ENCODE peak calls at places on chromosomes 11 and 22, in four cellular contexts. One of them, this sample, is unnamed.

GRCh38 chr11:5553347-5553746 is 5.0 kb upstream of the OR52H1 start:
- DNase-seq in memory B cell: no peak
- DNase-seq in T1000: no peak
- DNase-seq in CD8-positive, alpha-beta memory T cell: no peak
- DNase-seq in this sample: no peak

GRCh38 chr11:68038718-68039525 is at the start of gene TCIRG1:
- DNase-seq in memory B cell: no peak
- DNase-seq in CD8-positive, alpha-beta memory T cell: peak; percentile 58
- DNase-seq in T1000: peak; percentile 53
- DNase-seq in this sample: peak; percentile 96

GRCh38 chr11:94912806-94913205 is 60.5 kb downstream of the CWC15 start:
- DNase-seq in CD8-positive, alpha-beta memory T cell: no peak
- DNase-seq in memory B cell: no peak
- DNase-seq in T1000: no peak
- DNase-seq in this sample: no peak

GRCh38 chr11:71307811-71308645 is 55.7 kb upstream of the SHANK2 start:
- DNase-seq in T1000: no peak
- DNase-seq in memory B cell: no peak
- DNase-seq in CD8-positive, alpha-beta memory T cell: no peak
- DNase-seq in this sample: peak; percentile 44

GRCh38 chr22:49585695-49586243 is 241.9 kb downstream of the BRD1 start:
- DNase-seq in T1000: no peak
- DNase-seq in CD8-positive, alpha-beta memory T cell: no peak
- DNase-seq in memory B cell: no peak
- DNase-seq in this sample: peak; percentile 41

GRCh38 chr11:69037074-69037473 is 11.7 kb upstream of the TPCN2 start:
- DNase-seq in CD8-positive, alpha-beta memory T cell: no peak
- DNase-seq in T1000: no peak
- DNase-seq in memory B cell: no peak
- DNase-seq in this sample: no peak

GRCh38 chr11:61730222-61730994 is 22.0 kb upstream of the MYRF start:
- DNase-seq in memory B cell: no peak
- DNase-seq in T1000: peak; percentile 18
- DNase-seq in CD8-positive, alpha-beta memory T cell: no peak
- DNase-seq in this sample: peak; percentile 89

GRCh38 chr11:67268036-67268683 is 1.9 kb downstream of the GRK2 start:
- DNase-seq in memory B cell: peak; percentile 54
- DNase-seq in CD8-positive, alpha-beta memory T cell: peak; percentile 59
- DNase-seq in T1000: no peak
- DNase-seq in this sample: no peak

GRCh38 chr11:60785806-60786361 is 751 bp downstream of the MS4A10 start:
- DNase-seq in CD8-positive, alpha-beta memory T cell: no peak
- DNase-seq in memory B cell: no peak
- DNase-seq in T1000: no peak
- DNase-seq in this sample: no peak

GRCh38 chr11:125351045-125351867 is 144.8 kb downstream of the FEZ1 start:
- DNase-seq in memory B cell: no peak
- DNase-seq in CD8-positive, alpha-beta memory T cell: no peak
- DNase-seq in T1000: no peak
- DNase-seq in this sample: no peak

GRCh38 chr11:28659716-28660348 is 551.6 kb downstream of the METTL15 start:
- DNase-seq in memory B cell: no peak
- DNase-seq in CD8-positive, alpha-beta memory T cell: no peak
- DNase-seq in T1000: no peak
- DNase-seq in this sample: no peak

GRCh38 chr11:67640021-67640757 is 626 bp upstream of the TBX10 start:
- DNase-seq in CD8-positive, alpha-beta memory T cell: peak; percentile 46
- DNase-seq in memory B cell: peak; percentile 60
- DNase-seq in T1000: no peak
- DNase-seq in this sample: peak; percentile 72

GRCh38 chr11:128548655-128549255 is 38.6 kb downstream of the ETS1 start:
- DNase-seq in CD8-positive, alpha-beta memory T cell: no peak
- DNase-seq in memory B cell: no peak
- DNase-seq in T1000: no peak
- DNase-seq in this sample: peak; percentile 68

GRCh38 chr11:116648229-116649174 is 124.3 kb downstream of the BUD13 start:
- DNase-seq in CD8-positive, alpha-beta memory T cell: no peak
- DNase-seq in T1000: no peak
- DNase-seq in memory B cell: no peak
- DNase-seq in this sample: peak; percentile 40

GRCh38 chr11:92846542-92847125 is 122.8 kb upstream of the MTNR1B start:
- DNase-seq in memory B cell: no peak
- DNase-seq in CD8-positive, alpha-beta memory T cell: no peak
- DNase-seq in T1000: no peak
- DNase-seq in this sample: no peak

GRCh38 chr11:103987631-103988594 is 48.5 kb upstream of the DDI1 start:
- DNase-seq in memory B cell: no peak
- DNase-seq in CD8-positive, alpha-beta memory T cell: no peak
- DNase-seq in T1000: peak; percentile 1
- DNase-seq in this sample: no peak

GRCh38 chr11:8832571-8833260 is 78.3 kb upstream of the AKIP1 start:
- DNase-seq in memory B cell: no peak
- DNase-seq in T1000: no peak
- DNase-seq in CD8-positive, alpha-beta memory T cell: no peak
- DNase-seq in this sample: peak; percentile 97

GRCh38 chr11:6654281-6655019 is 1.2 kb downstream of the DCHS1 start:
- DNase-seq in memory B cell: no peak
- DNase-seq in CD8-positive, alpha-beta memory T cell: no peak
- DNase-seq in T1000: no peak
- DNase-seq in this sample: no peak

GRCh38 chr11:47587733-47588326 is 1.4 kb downstream of the FAM180B start:
- DNase-seq in T1000: no peak
- DNase-seq in CD8-positive, alpha-beta memory T cell: no peak
- DNase-seq in memory B cell: no peak
- DNase-seq in this sample: no peak

GRCh38 chr11:46845440-46845739 is 690 bp downstream of the CKAP5 start:
- DNase-seq in memory B cell: no peak
- DNase-seq in CD8-positive, alpha-beta memory T cell: no peak
- DNase-seq in T1000: no peak
- DNase-seq in this sample: no peak

GRCh38 chr11:62179995-62180394 is 10.0 kb upstream of the SCGB1D1 start:
- DNase-seq in memory B cell: no peak
- DNase-seq in T1000: no peak
- DNase-seq in CD8-positive, alpha-beta memory T cell: no peak
- DNase-seq in this sample: no peak

GRCh38 chr11:86524603-86525352 is 147.6 kb downstream of the ME3 start:
- DNase-seq in T1000: no peak
- DNase-seq in CD8-positive, alpha-beta memory T cell: no peak
- DNase-seq in memory B cell: no peak
- DNase-seq in this sample: no peak

GRCh38 chr11:134578807-134579708 is 167.0 kb upstream of the B3GAT1 start:
- DNase-seq in CD8-positive, alpha-beta memory T cell: no peak
- DNase-seq in memory B cell: no peak
- DNase-seq in T1000: no peak
- DNase-seq in this sample: peak; percentile 68

GRCh38 chr11:40104941-40105550 is 1354.4 kb downstream of the LRRC4C start:
- DNase-seq in T1000: no peak
- DNase-seq in memory B cell: no peak
- DNase-seq in CD8-positive, alpha-beta memory T cell: no peak
- DNase-seq in this sample: no peak

This sample was measured in islet precursor cell.